ENCODE peak calls at places on chromosomes 11 and 22, in seven cellular contexts. One of them, this sample, is unnamed.

GRCh38 chr11:48193876-48194275 is 22.7 kb upstream of the OR4B1 start:
- DNase-seq in WTC11: no peak
- DNase-seq in esophagus squamous epithelium: no peak
- DNase-seq in upper lobe of left lung: no peak
- DNase-seq in cardiac fibroblast: peak
- DNase-seq in DND-41: no peak
- DNase-seq in sigmoid colon: no peak
- DNase-seq in this sample: peak

GRCh38 chr22:27283714-27284113 is 517.8 kb downstream of the MN1 start:
- DNase-seq in WTC11: no peak
- DNase-seq in esophagus squamous epithelium: no peak
- DNase-seq in upper lobe of left lung: no peak
- DNase-seq in cardiac fibroblast: peak
- DNase-seq in DND-41: peak
- DNase-seq in sigmoid colon: no peak
- DNase-seq in this sample: no peak

GRCh38 chr11:62295504-62295903 is 3.4 kb downstream of the SCGB1D4 start:
- DNase-seq in WTC11: peak
- DNase-seq in esophagus squamous epithelium: no peak
- DNase-seq in upper lobe of left lung: peak
- DNase-seq in cardiac fibroblast: peak
- DNase-seq in DND-41: peak
- DNase-seq in sigmoid colon: no peak
- DNase-seq in this sample: peak

GRCh38 chr11:11620251-11620965 is 1.4 kb downstream of the GALNT18 start:
- DNase-seq in WTC11: peak
- DNase-seq in esophagus squamous epithelium: no peak
- DNase-seq in upper lobe of left lung: peak
- DNase-seq in cardiac fibroblast: no peak
- DNase-seq in DND-41: no peak
- DNase-seq in sigmoid colon: peak
- DNase-seq in this sample: no peak

GRCh38 chr22:20315337-20316216 is 4.3 kb downstream of the DGCR6L start:
- DNase-seq in WTC11: no peak
- DNase-seq in esophagus squamous epithelium: no peak
- DNase-seq in upper lobe of left lung: peak
- DNase-seq in cardiac fibroblast: no peak
- DNase-seq in DND-41: no peak
- DNase-seq in sigmoid colon: no peak
- DNase-seq in this sample: no peak

GRCh38 chr11:12546660-12547059 is 127.6 kb upstream of the TEAD1 start:
- DNase-seq in WTC11: no peak
- DNase-seq in esophagus squamous epithelium: no peak
- DNase-seq in upper lobe of left lung: no peak
- DNase-seq in cardiac fibroblast: no peak
- DNase-seq in DND-41: no peak
- DNase-seq in sigmoid colon: no peak
- DNase-seq in this sample: no peak

GRCh38 chr11:9109858-9110731 is 18.7 kb upstream of the SCUBE2 start:
- DNase-seq in WTC11: no peak
- DNase-seq in esophagus squamous epithelium: no peak
- DNase-seq in upper lobe of left lung: no peak
- DNase-seq in cardiac fibroblast: no peak
- DNase-seq in DND-41: no peak
- DNase-seq in sigmoid colon: no peak
- DNase-seq in this sample: no peak

GRCh38 chr11:64141081-64141783 is 24.7 kb downstream of the MACROD1 start:
- DNase-seq in WTC11: no peak
- DNase-seq in esophagus squamous epithelium: no peak
- DNase-seq in upper lobe of left lung: no peak
- DNase-seq in cardiac fibroblast: no peak
- DNase-seq in DND-41: no peak
- DNase-seq in sigmoid colon: peak
- DNase-seq in this sample: no peak

GRCh38 chr11:116948375-116948774 is 111.0 kb upstream of the APOA1 start:
- DNase-seq in WTC11: no peak
- DNase-seq in esophagus squamous epithelium: no peak
- DNase-seq in upper lobe of left lung: no peak
- DNase-seq in cardiac fibroblast: peak
- DNase-seq in DND-41: no peak
- DNase-seq in sigmoid colon: no peak
- DNase-seq in this sample: peak

GRCh38 chr11:92245700-92246270 is 21.2 kb downstream of the FAT3 start:
- DNase-seq in WTC11: no peak
- DNase-seq in esophagus squamous epithelium: no peak
- DNase-seq in upper lobe of left lung: no peak
- DNase-seq in cardiac fibroblast: no peak
- DNase-seq in DND-41: no peak
- DNase-seq in sigmoid colon: no peak
- DNase-seq in this sample: no peak

GRCh38 chr11:31106963-31107576 is 262.5 kb downstream of the DCDC1 start:
- DNase-seq in WTC11: peak
- DNase-seq in esophagus squamous epithelium: no peak
- DNase-seq in upper lobe of left lung: peak
- DNase-seq in cardiac fibroblast: peak
- DNase-seq in DND-41: peak
- DNase-seq in sigmoid colon: no peak
- DNase-seq in this sample: peak

GRCh38 chr22:46865642-46866041 is 103.2 kb downstream of the TBC1D22A start:
- DNase-seq in WTC11: no peak
- DNase-seq in esophagus squamous epithelium: no peak
- DNase-seq in upper lobe of left lung: no peak
- DNase-seq in cardiac fibroblast: no peak
- DNase-seq in DND-41: no peak
- DNase-seq in sigmoid colon: no peak
- DNase-seq in this sample: no peak

GRCh38 chr11:61972112-61972795 is 4.8 kb upstream of the FTH1 start:
- DNase-seq in WTC11: no peak
- DNase-seq in esophagus squamous epithelium: no peak
- DNase-seq in upper lobe of left lung: no peak
- DNase-seq in cardiac fibroblast: no peak
- DNase-seq in DND-41: no peak
- DNase-seq in sigmoid colon: no peak
- DNase-seq in this sample: peak

GRCh38 chr11:93577291-93577690 is 34.1 kb upstream of the SMCO4 start:
- DNase-seq in WTC11: no peak
- DNase-seq in esophagus squamous epithelium: no peak
- DNase-seq in upper lobe of left lung: no peak
- DNase-seq in cardiac fibroblast: peak
- DNase-seq in DND-41: no peak
- DNase-seq in sigmoid colon: no peak
- DNase-seq in this sample: peak

GRCh38 chr11:122048401-122048800 is 67.6 kb downstream of the BLID start:
- DNase-seq in WTC11: no peak
- DNase-seq in esophagus squamous epithelium: no peak
- DNase-seq in upper lobe of left lung: no peak
- DNase-seq in cardiac fibroblast: peak
- DNase-seq in DND-41: no peak
- DNase-seq in sigmoid colon: no peak
- DNase-seq in this sample: no peak

GRCh38 chr22:31742115-31742514 is 7.8 kb downstream of the PRR14L start:
- DNase-seq in WTC11: no peak
- DNase-seq in esophagus squamous epithelium: no peak
- DNase-seq in upper lobe of left lung: no peak
- DNase-seq in cardiac fibroblast: no peak
- DNase-seq in DND-41: no peak
- DNase-seq in sigmoid colon: no peak
- DNase-seq in this sample: peak

GRCh38 chr22:31736458-31736857 is 13.5 kb downstream of the PRR14L start:
- DNase-seq in WTC11: no peak
- DNase-seq in esophagus squamous epithelium: no peak
- DNase-seq in upper lobe of left lung: no peak
- DNase-seq in cardiac fibroblast: no peak
- DNase-seq in DND-41: no peak
- DNase-seq in sigmoid colon: no peak
- DNase-seq in this sample: no peak

GRCh38 chr22:31739795-31740201 is 10.1 kb downstream of the PRR14L start:
- DNase-seq in WTC11: no peak
- DNase-seq in esophagus squamous epithelium: no peak
- DNase-seq in upper lobe of left lung: peak
- DNase-seq in cardiac fibroblast: no peak
- DNase-seq in DND-41: no peak
- DNase-seq in sigmoid colon: no peak
- DNase-seq in this sample: peak

GRCh38 chr22:31737932-31738331 is 12.0 kb downstream of the PRR14L start:
- DNase-seq in WTC11: no peak
- DNase-seq in esophagus squamous epithelium: no peak
- DNase-seq in upper lobe of left lung: no peak
- DNase-seq in cardiac fibroblast: no peak
- DNase-seq in DND-41: no peak
- DNase-seq in sigmoid colon: no peak
- DNase-seq in this sample: no peak

DNA sequence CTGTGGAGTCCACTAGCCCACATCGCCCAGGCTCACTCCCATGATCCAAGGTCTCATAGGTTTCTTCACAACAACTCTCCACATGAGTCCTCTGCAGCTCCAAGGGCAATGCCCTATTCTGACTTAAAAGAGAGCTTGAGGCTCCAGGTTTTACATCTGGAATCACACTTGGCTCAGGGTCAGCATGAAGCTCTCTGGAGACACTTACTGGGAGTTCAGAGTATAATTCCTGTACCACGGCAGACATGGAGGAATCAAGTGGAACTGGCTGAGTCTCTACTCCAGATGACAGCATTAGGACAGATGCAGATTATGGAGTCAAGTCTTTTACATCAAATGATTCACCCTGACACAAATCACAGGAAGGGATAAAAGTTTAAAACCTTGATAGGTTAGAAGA is 11.4 kb downstream of the PRR14L start:
- DNase-seq in WTC11: no peak
- DNase-seq in esophagus squamous epithelium: no peak
- DNase-seq in upper lobe of left lung: no peak
- DNase-seq in cardiac fibroblast: no peak
- DNase-seq in DND-41: no peak
- DNase-seq in sigmoid colon: no peak
- DNase-seq in this sample: no peak
- TF ChIP-seq CTCF in WTC11: no peak
- TF ChIP-seq CTCF in esophagus squamous epithelium: no peak
- TF ChIP-seq CTCF in upper lobe of left lung: no peak
- TF ChIP-seq CTCF in cardiac fibroblast: no peak
- TF ChIP-seq CTCF in DND-41: no peak
- TF ChIP-seq CTCF in sigmoid colon: no peak
- TF ChIP-seq CTCF in this sample: no peak

GRCh38 chr11:36436084-36436483 is 74.0 kb downstream of the TRAF6 start:
- DNase-seq in WTC11: no peak
- DNase-seq in esophagus squamous epithelium: no peak
- DNase-seq in upper lobe of left lung: no peak
- DNase-seq in cardiac fibroblast: no peak
- DNase-seq in DND-41: no peak
- DNase-seq in sigmoid colon: no peak
- DNase-seq in this sample: no peak

GRCh38 chr11:36431429-36432092 is 78.5 kb downstream of the TRAF6 start:
- DNase-seq in WTC11: no peak
- DNase-seq in esophagus squamous epithelium: no peak
- DNase-seq in upper lobe of left lung: peak
- DNase-seq in cardiac fibroblast: peak
- DNase-seq in DND-41: no peak
- DNase-seq in sigmoid colon: peak
- DNase-seq in this sample: peak

GRCh38 chr11:36432747-36433146 is 77.3 kb downstream of the TRAF6 start:
- DNase-seq in WTC11: no peak
- DNase-seq in esophagus squamous epithelium: no peak
- DNase-seq in upper lobe of left lung: no peak
- DNase-seq in cardiac fibroblast: no peak
- DNase-seq in DND-41: no peak
- DNase-seq in sigmoid colon: no peak
- DNase-seq in this sample: no peak

GRCh38 chr11:36432093-36432469 is 78.0 kb downstream of the TRAF6 start:
- DNase-seq in WTC11: no peak
- DNase-seq in esophagus squamous epithelium: no peak
- DNase-seq in upper lobe of left lung: no peak
- DNase-seq in cardiac fibroblast: no peak
- DNase-seq in DND-41: no peak
- DNase-seq in sigmoid colon: no peak
- DNase-seq in this sample: no peak

GRCh38 chr11:36433896-36434295 is 76.2 kb downstream of the TRAF6 start:
- DNase-seq in WTC11: no peak
- DNase-seq in esophagus squamous epithelium: no peak
- DNase-seq in upper lobe of left lung: no peak
- DNase-seq in cardiac fibroblast: no peak
- DNase-seq in DND-41: no peak
- DNase-seq in sigmoid colon: no peak
- DNase-seq in this sample: no peak
- TF ChIP-seq CTCF in WTC11: no peak
- TF ChIP-seq CTCF in esophagus squamous epithelium: no peak
- TF ChIP-seq CTCF in upper lobe of left lung: no peak
- TF ChIP-seq CTCF in cardiac fibroblast: no peak
- TF ChIP-seq CTCF in DND-41: no peak
- TF ChIP-seq CTCF in sigmoid colon: no peak
- TF ChIP-seq CTCF in this sample: no peak

DNA sequence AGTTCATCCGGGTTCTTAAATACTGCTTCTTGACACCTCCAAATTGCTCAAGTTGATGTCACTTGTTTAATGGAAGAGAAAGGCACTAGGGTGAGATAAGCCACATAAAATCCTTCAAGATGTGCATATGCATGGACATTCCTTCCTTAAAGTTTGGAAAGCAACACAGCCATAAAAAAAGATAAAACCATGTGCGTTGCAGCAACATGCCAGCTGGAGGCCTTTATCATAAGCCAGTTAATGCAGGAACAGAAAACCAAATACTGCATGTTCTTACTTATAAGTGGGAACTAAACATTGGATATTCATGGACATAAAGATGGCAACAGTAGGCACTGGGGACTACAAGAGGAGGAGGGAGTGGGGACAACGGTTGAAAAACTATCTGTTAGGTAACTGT is 8.0 kb upstream of the IL18BP start:
- DNase-seq in WTC11: no peak
- DNase-seq in esophagus squamous epithelium: no peak
- DNase-seq in upper lobe of left lung: no peak
- DNase-seq in cardiac fibroblast: no peak
- DNase-seq in DND-41: no peak
- DNase-seq in sigmoid colon: no peak
- DNase-seq in this sample: peak
- TF ChIP-seq CTCF in WTC11: no peak
- TF ChIP-seq CTCF in esophagus squamous epithelium: no peak
- TF ChIP-seq CTCF in upper lobe of left lung: no peak
- TF ChIP-seq CTCF in cardiac fibroblast: no peak
- TF ChIP-seq CTCF in DND-41: no peak
- TF ChIP-seq CTCF in sigmoid colon: no peak
- TF ChIP-seq CTCF in this sample: no peak

DNA sequence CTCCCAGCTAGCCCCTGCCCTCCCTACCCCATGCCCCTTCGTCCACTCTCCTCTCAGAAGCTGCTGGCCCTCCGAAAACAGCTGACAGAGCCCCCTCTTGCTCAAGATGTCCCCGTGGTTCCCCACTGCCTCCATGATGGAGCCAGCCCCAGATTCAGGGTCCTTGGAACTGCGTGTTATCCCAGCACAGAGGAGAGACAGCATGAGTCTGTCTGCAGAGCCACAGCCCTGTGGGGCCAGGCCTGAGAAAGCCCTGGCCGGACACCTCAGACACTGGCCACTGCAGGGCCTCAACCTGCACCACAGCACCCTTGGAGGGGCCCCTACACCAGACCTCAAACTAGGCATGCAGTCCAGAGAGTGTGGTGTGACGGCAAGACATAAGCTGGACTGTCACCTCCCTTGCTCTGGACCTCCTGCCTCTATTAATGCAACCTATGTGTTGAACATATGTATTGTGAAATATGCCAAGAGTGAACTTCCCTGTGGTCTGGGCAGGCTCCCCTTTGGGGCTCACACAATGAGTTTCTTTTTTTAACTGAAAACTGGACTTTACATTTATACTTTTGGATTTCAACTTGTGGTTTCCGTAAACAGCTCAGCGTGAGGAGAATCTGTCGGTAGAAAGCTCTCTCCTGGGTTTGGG is 9.6 kb downstream of the PNPLA5 start:
- DNase-seq in WTC11: no peak
- DNase-seq in esophagus squamous epithelium: no peak
- DNase-seq in upper lobe of left lung: no peak
- DNase-seq in cardiac fibroblast: no peak
- DNase-seq in DND-41: no peak
- DNase-seq in sigmoid colon: peak
- DNase-seq in this sample: no peak
- TF ChIP-seq CTCF in WTC11: no peak
- TF ChIP-seq CTCF in esophagus squamous epithelium: no peak
- TF ChIP-seq CTCF in upper lobe of left lung: no peak
- TF ChIP-seq CTCF in cardiac fibroblast: no peak
- TF ChIP-seq CTCF in DND-41: no peak
- TF ChIP-seq CTCF in sigmoid colon: no peak
- TF ChIP-seq CTCF in this sample: no peak

This sample was measured in fibroblast of villous mesenchyme.